ENCODE peak calls at places on chromosomes 5 and 9, in eight cellular contexts. B is iris pigment epithelial cell, J is HTR-8/SVneo, V is T-cell, Y is EL, G is MV-4-11, X is adrenal gland, P is MCF 10A. M is an unnamed sample.

GRCh38 chr5:123511290-123511647 is 708 bp upstream of the CSNK1G3 start:
- DNase-seq in Y (peak), B (peak), V (no peak), P (peak), X (no peak), G (no peak), J (peak), M (no peak)

GRCh38 chr5:34716986-34717385 is 60.9 kb downstream of the RAI14 start:
- DNase-seq in X (no peak), Y (peak), B (peak), G (no peak), J (no peak), V (no peak), P (no peak), M (no peak)

GRCh38 chr5:96157077-96157780 is 195.6 kb upstream of the ELL2 start:
- DNase-seq in P (no peak), B (no peak), J (no peak), V (no peak), G (no peak), X (no peak), Y (no peak), M (no peak)

GRCh38 chr9:29640507-29640906 is 2067.2 kb upstream of the C9orf72 start:
- DNase-seq in G (peak), P (no peak), X (no peak), V (no peak), B (no peak), Y (no peak), J (no peak), M (no peak)

GRCh38 chr5:174612686-174613085 is 111.7 kb upstream of the MSX2 start:
- DNase-seq in J (no peak), G (no peak), B (no peak), V (no peak), Y (peak), P (peak), X (no peak), M (no peak)

GRCh38 chr9:137301086-137301947 is 754 bp downstream of the NRARP start:
- DNase-seq in P (peak), Y (peak), V (no peak), G (peak), X (no peak), J (peak), B (peak), M (peak)

GRCh38 chr9:129319076-129319937 is 141.2 kb upstream of the IER5L start:
- DNase-seq in X (peak), P (no peak), B (no peak), J (no peak), G (no peak), V (no peak), Y (no peak), M (no peak)

GRCh38 chr5:45288746-45289145 is 407.4 kb downstream of the HCN1 start:
- DNase-seq in V (no peak), J (no peak), G (no peak), Y (no peak), P (no peak), B (no peak), X (no peak), M (no peak)

GRCh38 chr5:145775893-145776444 is 59.2 kb downstream of the PRELID2 start:
- DNase-seq in B (peak), V (no peak), J (peak), X (peak), P (peak), Y (peak), G (peak), M (no peak)

GRCh38 chr9:3708751-3709150 is 182.9 kb upstream of the RFX3 start:
- DNase-seq in G (no peak), V (no peak), J (no peak), Y (no peak), P (peak), X (no peak), B (peak), M (no peak)

GRCh38 chr5:468401-468800 is 25.4 kb downstream of the EXOC3 start:
- DNase-seq in V (no peak), Y (no peak), X (no peak), J (no peak), P (no peak), G (no peak), B (no peak), M (no peak)

GRCh38 chr9:83920469-83920941 is 727 bp downstream of the KIF27 start:
- DNase-seq in J (peak), V (no peak), G (no peak), P (peak), X (no peak), Y (peak), B (peak), M (no peak)

GRCh38 chr5:74543162-74543995 is 97.1 kb downstream of the ENC1 start:
- DNase-seq in G (no peak), B (peak), P (peak), J (peak), X (no peak), V (no peak), Y (peak), M (no peak)

GRCh38 chr5:170861855-170862766 is at the start of gene RANBP17:
- DNase-seq in J (peak), G (peak), X (peak), Y (peak), P (peak), B (peak), V (no peak), M (peak)

GRCh38 chr5:109102291-109102690 is 307.5 kb downstream of the PJA2 start:
- DNase-seq in V (no peak), P (no peak), X (no peak), G (no peak), Y (peak), J (no peak), B (no peak), M (no peak)

GRCh38 chr5:134370306-134370870 is 981 bp upstream of the UBE2B start:
- DNase-seq in J (no peak), G (no peak), B (no peak), Y (no peak), P (no peak), V (no peak), X (no peak), M (no peak)

GRCh38 chr5:113256671-113257452 is 177.9 kb downstream of the TSSK1B start:
- DNase-seq in V (no peak), G (no peak), B (no peak), J (no peak), X (no peak), Y (no peak), P (peak), M (no peak)

GRCh38 chr5:171852255-171852681 is 66.7 kb downstream of the SMIM23 start:
- DNase-seq in P (no peak), B (no peak), Y (no peak), V (no peak), J (no peak), G (peak), X (no peak), M (no peak)

GRCh38 chr9:18743976-18744375 is 270.0 kb downstream of the ADAMTSL1 start:
- DNase-seq in B (peak), P (no peak), V (no peak), X (no peak), Y (peak), G (no peak), J (no peak), M (no peak)

GRCh38 chr5:111066261-111066938 is 5.1 kb upstream of the TSLP start:
- DNase-seq in J (no peak), G (no peak), Y (no peak), V (no peak), X (no peak), B (no peak), P (no peak), M (no peak)

GRCh38 chr9:87662808-87663528 is 63.0 kb upstream of the CTSL start:
- DNase-seq in B (peak), Y (peak), P (peak), G (peak), V (peak), J (peak), X (peak), M (peak)

GRCh38 chr5:54904425-54904824 is 81.0 kb downstream of the ESM1 start:
- DNase-seq in V (no peak), G (no peak), Y (peak), B (peak), X (no peak), J (peak), P (peak), M (no peak)

GRCh38 chr9:131125038-131125287 is 423 bp upstream of the NUP214 start:
- DNase-seq in Y (no peak), B (no peak), V (no peak), X (peak), P (no peak), J (no peak), G (no peak), M (no peak)

GRCh38 chr5:155983954-155984353 is 343.0 kb upstream of the SGCD start:
- DNase-seq in X (no peak), G (no peak), B (no peak), V (no peak), Y (no peak), P (no peak), J (no peak), M (no peak)

GRCh38 chr5:83179966-83180365 is 102.6 kb downstream of the XRCC4 start:
- DNase-seq in X (no peak), Y (peak), J (no peak), G (no peak), B (peak), P (no peak), V (no peak), M (no peak)

GRCh38 chr5:179262126-179262920 is 82.9 kb downstream of the ADAMTS2 start:
- DNase-seq in G (no peak), B (no peak), X (peak), J (no peak), Y (no peak), V (no peak), P (no peak), M (no peak)

GRCh38 chr9:37999501-38000189 is 69.4 kb downstream of the SHB start:
- DNase-seq in J (no peak), G (no peak), Y (peak), B (peak), X (no peak), V (no peak), P (peak), M (no peak)

GRCh38 chr5:56176155-56176798 is 56.9 kb downstream of the ANKRD55 start:
- DNase-seq in G (no peak), X (no peak), J (no peak), V (no peak), P (no peak), Y (no peak), B (peak), M (no peak)

GRCh38 chr5:32362527-32362926 is 49.8 kb upstream of the MTMR12 start:
- DNase-seq in G (no peak), X (no peak), Y (no peak), B (no peak), P (no peak), V (no peak), J (no peak), M (no peak)

GRCh38 chr5:118435131-118435530 is 553.2 kb downstream of the DTWD2 start:
- DNase-seq in X (no peak), J (no peak), B (no peak), G (no peak), V (no peak), P (no peak), Y (peak), M (no peak)

GRCh38 chr9:92429866-92430265 is 5.6 kb upstream of the OMD start:
- DNase-seq in V (no peak), J (no peak), X (no peak), P (no peak), B (no peak), Y (no peak), G (no peak), M (no peak)

GRCh38 chr9:18976368-18977238 is 56.4 kb downstream of the SAXO1 start:
- DNase-seq in X (no peak), Y (peak), J (peak), P (no peak), B (peak), G (peak), V (no peak), M (no peak)